ENCODE peak calls at places on chromosomes 6 and 20, in nine cellular contexts. V, M, X, D, H, J, L, P and Y are unnamed samples.

GRCh38 chr20:38221041-38221589 is 39.4 kb downstream of the KIAA1755 start:
- DNase-seq in V (no peak), M (peak; percentile 85), X (peak; percentile 68), D (peak; percentile 83), H (peak; percentile 70), J (peak; percentile 64), L (peak; percentile 67), P (peak; percentile 70), Y (peak; percentile 52)

GRCh38 chr6:4291453-4292403 is 156.4 kb upstream of the ECI2 start:
- DNase-seq in V (no peak), M (no peak), X (peak; percentile 71), D (no peak), H (peak; percentile 20), J (no peak), L (no peak), P (no peak), Y (no peak)

GRCh38 chr6:16140607-16141006 is 11.7 kb downstream of the MYLIP start:
- DNase-seq in V (no peak), M (no peak), X (no peak), D (no peak), H (no peak), J (no peak), L (no peak), P (no peak), Y (no peak)

GRCh38 chr20:51752343-51752951 is 15.7 kb downstream of the ATP9A start:
- DNase-seq in V (no peak), M (no peak), X (peak; percentile 90), D (no peak), H (peak; percentile 71), J (no peak), L (no peak), P (no peak), Y (no peak)

GRCh38 chr6:117465691-117466090 is 16.8 kb upstream of the DCBLD1 start:
- DNase-seq in V (no peak), M (no peak), X (no peak), D (no peak), H (no peak), J (no peak), L (no peak), P (no peak), Y (no peak)

GRCh38 chr6:156160007-156160787 is 617.0 kb upstream of the ARID1B start:
- DNase-seq in V (no peak), M (no peak), X (no peak), D (no peak), H (no peak), J (no peak), L (no peak), P (no peak), Y (no peak)

GRCh38 chr6:23731609-23732008 is 394.4 kb upstream of the NRSN1 start:
- DNase-seq in V (no peak), M (no peak), X (no peak), D (no peak), H (no peak), J (no peak), L (no peak), P (no peak), Y (no peak)

GRCh38 chr6:159443521-159443920 is 249.5 kb downstream of the SOD2 start:
- DNase-seq in V (no peak), M (no peak), X (no peak), D (no peak), H (no peak), J (no peak), L (no peak), P (no peak), Y (no peak)

GRCh38 chr20:39588148-39588757 is 626.1 kb downstream of the DHX35 start:
- DNase-seq in V (no peak), M (no peak), X (no peak), D (no peak), H (no peak), J (no peak), L (no peak), P (no peak), Y (no peak)

GRCh38 chr6:37624606-37625574 is 72.8 kb downstream of the MDGA1 start:
- DNase-seq in V (no peak), M (no peak), X (peak; percentile 71), D (peak; percentile 89), H (no peak), J (peak; percentile 55), L (peak; percentile 58), P (peak; percentile 69), Y (no peak)

GRCh38 chr20:62224113-62224855 is 4.2 kb upstream of the HRH3 start:
- DNase-seq in V (no peak), M (no peak), X (no peak), D (no peak), H (no peak), J (no peak), L (no peak), P (no peak), Y (no peak)

GRCh38 chr20:37556538-37556937 is 28.9 kb upstream of the BLCAP start:
- DNase-seq in V (no peak), M (no peak), X (no peak), D (no peak), H (no peak), J (no peak), L (no peak), P (no peak), Y (no peak)

GRCh38 chr6:169503556-169503955 is 198.3 kb downstream of the WDR27 start:
- DNase-seq in V (no peak), M (no peak), X (peak; percentile 31), D (no peak), H (no peak), J (no peak), L (no peak), P (no peak), Y (no peak)

GRCh38 chr6:25035451-25036435 is 100.0 kb upstream of the RIPOR2 start:
- DNase-seq in V (no peak), M (no peak), X (no peak), D (no peak), H (no peak), J (no peak), L (no peak), P (no peak), Y (no peak)

GRCh38 chr6:155278319-155279049 is 14.7 kb downstream of the CLDN20 start:
- DNase-seq in V (no peak), M (no peak), X (no peak), D (no peak), H (no peak), J (no peak), L (no peak), P (no peak), Y (no peak)

GRCh38 chr6:38845931-38846330 is 130.8 kb downstream of the DNAH8 start:
- DNase-seq in V (no peak), M (no peak), X (no peak), D (no peak), H (no peak), J (no peak), L (no peak), P (no peak), Y (no peak)

GRCh38 chr6:28251648-28252506 is at the start of gene ZKSCAN4:
- DNase-seq in V (peak; percentile 83), M (peak; percentile 74), X (peak; percentile 87), D (peak; percentile 74), H (peak; percentile 88), J (peak; percentile 90), L (peak; percentile 74), P (peak; percentile 82), Y (peak; percentile 82)
- H3K27ac ChIP-seq in V (peak within 1 kb of the TSS; percentile 69), M (peak within 1 kb of the TSS; percentile 59), X (peak within 1 kb of the TSS; percentile 40), D (peak within 1 kb of the TSS; percentile 52), H (peak within 1 kb of the TSS; percentile 30), J (peak within 1 kb of the TSS; percentile 63), L (peak within 1 kb of the TSS; percentile 62), P (peak within 1 kb of the TSS; percentile 22), Y (no peak within 1 kb of the TSS)

DNA sequence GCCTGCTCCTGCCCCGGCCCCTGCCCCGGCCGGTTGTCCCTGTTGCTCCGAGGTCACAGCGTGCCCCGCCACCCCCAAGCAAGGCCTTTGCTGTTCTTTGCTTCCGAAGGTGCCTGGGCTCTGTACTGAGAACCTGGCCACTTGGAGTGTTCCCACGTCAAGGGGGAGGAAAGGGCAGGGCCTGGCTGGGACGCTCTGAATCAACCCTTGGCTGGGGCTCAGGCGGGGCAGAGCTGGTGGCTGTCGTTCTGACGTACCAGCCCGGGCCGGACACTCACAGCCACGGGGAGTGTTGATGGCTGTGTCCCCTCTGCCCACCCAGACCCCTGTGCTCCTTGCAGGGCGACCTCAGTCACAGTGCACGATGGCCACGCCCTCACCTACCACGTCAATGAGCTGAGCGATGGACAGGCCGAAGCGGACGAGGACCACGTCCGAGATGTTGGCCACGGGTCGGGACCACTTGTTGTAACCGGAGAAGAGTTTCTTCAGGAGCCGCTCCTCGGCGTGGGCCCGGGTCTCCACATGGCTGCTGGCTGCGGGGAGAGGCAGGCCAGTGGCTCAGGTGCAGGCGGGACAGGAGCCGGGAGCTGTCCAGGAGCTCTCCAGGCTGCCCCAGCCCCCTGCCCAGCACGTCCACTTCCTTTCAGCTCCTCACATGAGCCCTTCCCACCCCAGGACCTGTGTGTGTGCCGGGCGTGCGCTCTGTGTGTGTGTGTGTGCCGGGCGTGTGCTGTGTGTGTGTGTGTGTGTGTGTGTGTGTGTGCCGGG is 1.8 kb downstream of the CHRNA4 start:
- DNase-seq in V (no peak), M (no peak), X (no peak), D (no peak), H (no peak), J (no peak), L (no peak), P (no peak), Y (no peak)
- H3K27me3 ChIP-seq in V (peaks cover 22% of the 10 kb centered on the region), M (no peaks in the 10 kb centered on the region), X (peaks cover 7% of the 10 kb centered on the region), D (peaks cover 60% of the 10 kb centered on the region), H (peaks cover 49% of the 10 kb centered on the region), J (peaks cover 31% of the 10 kb centered on the region), L (peaks cover 85% of the 10 kb centered on the region), P (no peaks in the 10 kb centered on the region), Y (peaks cover 38% of the 10 kb centered on the region)

GRCh38 chr6:7152467-7152866 is 44.7 kb downstream of the RREB1 start:
- DNase-seq in V (no peak), M (no peak), X (no peak), D (no peak), H (no peak), J (no peak), L (no peak), P (no peak), Y (no peak)

GRCh38 chr6:7150381-7151064 is 42.8 kb downstream of the RREB1 start:
- DNase-seq in V (no peak), M (no peak), X (no peak), D (no peak), H (no peak), J (no peak), L (no peak), P (no peak), Y (no peak)

GRCh38 chr6:7153807-7154206 is 46.0 kb downstream of the RREB1 start:
- DNase-seq in V (no peak), M (no peak), X (no peak), D (no peak), H (no peak), J (no peak), L (no peak), P (no peak), Y (no peak)

GRCh38 chr6:7148100-7148822 is 40.5 kb downstream of the RREB1 start:
- DNase-seq in V (no peak), M (no peak), X (peak; percentile 92), D (no peak), H (no peak), J (no peak), L (no peak), P (no peak), Y (no peak)

GRCh38 chr6:7151381-7151780 is 43.6 kb downstream of the RREB1 start:
- DNase-seq in V (no peak), M (no peak), X (no peak), D (no peak), H (peak; percentile 39), J (no peak), L (no peak), P (no peak), Y (no peak)
- H3K27ac ChIP-seq in V (peak overlapping the region; percentile 68), M (no peak overlapping the region), X (no peak overlapping the region), D (peak overlapping the region; percentile 12), H (peak overlapping the region; percentile 31), J (no peak overlapping the region), L (no peak overlapping the region), P (no peak overlapping the region), Y (no peak overlapping the region)

GRCh38 chr20:25073544-25073943 is 8.4 kb downstream of the VSX1 start:
- DNase-seq in V (no peak), M (no peak), X (no peak), D (no peak), H (no peak), J (no peak), L (no peak), P (no peak), Y (no peak)
- H3K27me3 ChIP-seq in V (peaks cover 15% of the 10 kb centered on the region), M (no peaks in the 10 kb centered on the region), X (peaks cover 92% of the 10 kb centered on the region), D (peaks cover 45% of the 10 kb centered on the region), H (peaks cover 49% of the 10 kb centered on the region), J (peaks cover 9% of the 10 kb centered on the region), L (peaks cover 88% of the 10 kb centered on the region), P (no peaks in the 10 kb centered on the region), Y (peaks cover 66% of the 10 kb centered on the region)